ENCODE peak calls at places on chromosomes 2 and 18, in five cellular contexts. F, A, W, H and K are unnamed samples.
A peak's percentile ranks its signal among the peaks of the same experiment; 100 is the strongest.

GRCh38 chr18:55491606-55492005 is 96.4 kb downstream of the TCF4 start:
- DNase-seq in A (no peak), W (no peak), H (peak; percentile 33), F (no peak), K (no peak)

GRCh38 chr2:7773362-7773973 is 856.3 kb downstream of the RNF144A start:
- DNase-seq in F (no peak), A (no peak), W (peak; percentile 35), H (no peak), K (no peak)

GRCh38 chr2:224407241-224407680 is 5.4 kb upstream of the FAM124B start:
- DNase-seq in F (no peak), A (no peak), H (no peak), W (no peak), K (no peak)

GRCh38 chr2:70936165-70936978 is 672 bp downstream of the ATP6V1B1 start:
- DNase-seq in F (no peak), H (no peak), A (no peak), W (no peak), K (no peak)

GRCh38 chr18:11828772-11829432 is 22.3 kb upstream of the CHMP1B start:
- DNase-seq in H (no peak), F (no peak), A (no peak), W (no peak), K (no peak)

GRCh38 chr18:9771261-9771976 is 63.3 kb downstream of the RAB31 start:
- DNase-seq in H (peak; percentile 57), W (peak; percentile 91), A (peak; percentile 84), F (peak; percentile 59), K (peak; percentile 69)

GRCh38 chr2:9394816-9395215 is 28.5 kb downstream of the ITGB1BP1 start:
- DNase-seq in F (no peak), H (no peak), W (no peak), A (no peak), K (no peak)

GRCh38 chr2:40457846-40458245 is 6.0 kb upstream of the SLC8A1 start:
- DNase-seq in F (no peak), H (no peak), A (peak; percentile 10), W (no peak), K (no peak)

GRCh38 chr2:1208522-1208921 is 204.7 kb upstream of the TPO start:
- DNase-seq in F (no peak), W (no peak), A (no peak), H (no peak), K (no peak)

GRCh38 chr2:28493636-28494035 is 2.2 kb upstream of the PLB1 start:
- DNase-seq in F (no peak), W (no peak), A (no peak), H (no peak), K (no peak)

GRCh38 chr2:191109888-191110287 is 40.9 kb downstream of the STAT4 start:
- DNase-seq in W (no peak), A (peak; percentile 35), H (no peak), F (no peak), K (no peak)

GRCh38 chr2:96953611-96954489 is 32.5 kb downstream of the FAM178B start:
- DNase-seq in H (no peak), F (no peak), A (no peak), W (no peak), K (no peak)

GRCh38 chr2:85669549-85669948 is 1.6 kb upstream of the SFTPB start:
- DNase-seq in W (no peak), A (no peak), F (no peak), H (no peak), K (no peak)

GRCh38 chr2:192357216-192357615 is 162.5 kb upstream of the TMEFF2 start:
- DNase-seq in H (no peak), W (no peak), F (no peak), A (no peak), K (no peak)

GRCh38 chr2:94987074-94988020 is 38.2 kb upstream of the MAL start:
- DNase-seq in H (no peak), A (no peak), F (no peak), W (no peak), K (no peak)

GRCh38 chr2:54565551-54565950 is 109.4 kb downstream of the SPTBN1 start:
- DNase-seq in W (no peak), H (no peak), A (no peak), F (no peak), K (no peak)

GRCh38 chr18:907171-907879 is 2.7 kb downstream of the ADCYAP1 start:
- DNase-seq in H (no peak), F (no peak), A (no peak), W (peak; percentile 5), K (no peak)

GRCh38 chr2:217204358-217204757 is 344.5 kb upstream of the TNP1 start:
- DNase-seq in W (peak; percentile 23), A (peak; percentile 39), F (no peak), H (peak; percentile 77), K (no peak)

GRCh38 chr18:56358608-56359007 is 279.8 kb downstream of the TXNL1 start:
- DNase-seq in W (no peak), F (no peak), H (no peak), A (no peak), K (no peak)

GRCh38 chr2:55718165-55719008 is 24.7 kb upstream of the PNPT1 start:
- DNase-seq in F (peak; percentile 5), W (peak; percentile 86), H (peak; percentile 71), A (peak; percentile 71), K (peak; percentile 74)

DNA sequence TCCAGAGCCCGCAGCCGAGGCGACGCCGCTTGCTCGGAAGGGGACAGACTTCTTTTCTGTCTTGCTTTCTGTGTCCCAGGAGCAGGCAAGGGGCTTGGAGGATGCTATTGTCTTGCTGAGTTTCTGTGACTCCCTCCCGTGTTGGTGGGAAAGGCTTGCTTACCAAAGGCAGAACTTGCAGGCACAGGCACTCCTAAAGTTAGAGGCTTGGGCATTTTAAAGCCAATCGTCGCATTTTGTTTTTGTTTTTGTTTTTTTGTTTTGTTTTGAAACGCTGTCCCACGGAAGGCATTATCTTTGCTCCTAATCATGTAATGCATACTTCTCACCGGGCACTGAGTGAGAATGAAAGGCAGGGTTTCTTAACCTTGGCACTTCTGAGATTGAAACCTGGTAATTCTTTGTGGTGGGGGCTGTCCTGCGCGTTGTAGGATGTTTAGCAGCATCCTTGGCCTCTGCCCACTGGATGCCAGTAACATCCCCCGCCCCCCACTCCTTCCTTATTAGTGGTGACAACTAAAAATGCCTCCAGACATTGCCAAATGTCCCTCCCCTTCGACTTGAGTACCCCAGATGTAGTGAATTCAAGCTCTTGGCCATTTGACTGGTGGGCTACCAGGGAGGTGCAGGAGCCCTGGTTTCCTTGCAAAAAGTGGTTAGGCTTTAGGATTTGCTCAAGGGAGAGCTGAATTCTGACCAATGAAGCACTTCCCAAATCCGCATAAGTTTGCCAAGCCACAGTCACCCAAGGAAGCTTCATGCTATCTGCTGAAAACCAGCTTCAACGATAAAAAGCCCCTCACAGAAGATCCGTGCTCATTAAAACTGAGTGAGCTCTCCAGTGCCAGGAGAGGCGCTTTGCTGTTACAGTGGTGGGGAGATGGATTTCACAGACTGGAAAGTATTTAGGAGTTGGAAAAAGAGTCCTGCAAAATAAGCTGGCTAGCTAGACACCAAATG is 1.1 kb downstream of the ANTXR1 start:
- DNase-seq in F (no peak), H (peak; percentile 54), W (peak; percentile 32), A (peak; percentile 58), K (no peak)
- H3K4me3 ChIP-seq in F (peak overlapping the region; percentile 85), H (peak overlapping the region; percentile 99), W (peak overlapping the region; percentile 88), A (peak overlapping the region; percentile 95), K (peak overlapping the region; percentile 83)

GRCh38 chr2:46697830-46698323 is 217.7 kb downstream of the MCFD2 start:
- DNase-seq in W (no peak), F (no peak), H (no peak), A (no peak), K (no peak)
- H3K18ac ChIP-seq in W (peak overlapping the region; percentile 25), F (peak overlapping the region; percentile 56), H (peak overlapping the region; percentile 13), A (peak overlapping the region; percentile 81), K (no peak overlapping the region)

GRCh38 chr2:112034924-112035323 is 20.1 kb upstream of the TMEM87B start:
- DNase-seq in W (no peak), F (no peak), A (no peak), H (no peak), K (no peak)

GRCh38 chr2:112033600-112033999 is 21.5 kb upstream of the TMEM87B start:
- DNase-seq in F (no peak), W (peak; percentile 23), A (peak; percentile 73), H (peak; percentile 27), K (no peak)

GRCh38 chr2:112031916-112032582 is 23.0 kb upstream of the TMEM87B start:
- DNase-seq in H (no peak), A (peak; percentile 81), F (no peak), W (no peak), K (no peak)

GRCh38 chr2:112031473-112031872 is 23.6 kb upstream of the TMEM87B start:
- DNase-seq in W (no peak), A (peak; percentile 68), H (no peak), F (no peak), K (no peak)

DNA sequence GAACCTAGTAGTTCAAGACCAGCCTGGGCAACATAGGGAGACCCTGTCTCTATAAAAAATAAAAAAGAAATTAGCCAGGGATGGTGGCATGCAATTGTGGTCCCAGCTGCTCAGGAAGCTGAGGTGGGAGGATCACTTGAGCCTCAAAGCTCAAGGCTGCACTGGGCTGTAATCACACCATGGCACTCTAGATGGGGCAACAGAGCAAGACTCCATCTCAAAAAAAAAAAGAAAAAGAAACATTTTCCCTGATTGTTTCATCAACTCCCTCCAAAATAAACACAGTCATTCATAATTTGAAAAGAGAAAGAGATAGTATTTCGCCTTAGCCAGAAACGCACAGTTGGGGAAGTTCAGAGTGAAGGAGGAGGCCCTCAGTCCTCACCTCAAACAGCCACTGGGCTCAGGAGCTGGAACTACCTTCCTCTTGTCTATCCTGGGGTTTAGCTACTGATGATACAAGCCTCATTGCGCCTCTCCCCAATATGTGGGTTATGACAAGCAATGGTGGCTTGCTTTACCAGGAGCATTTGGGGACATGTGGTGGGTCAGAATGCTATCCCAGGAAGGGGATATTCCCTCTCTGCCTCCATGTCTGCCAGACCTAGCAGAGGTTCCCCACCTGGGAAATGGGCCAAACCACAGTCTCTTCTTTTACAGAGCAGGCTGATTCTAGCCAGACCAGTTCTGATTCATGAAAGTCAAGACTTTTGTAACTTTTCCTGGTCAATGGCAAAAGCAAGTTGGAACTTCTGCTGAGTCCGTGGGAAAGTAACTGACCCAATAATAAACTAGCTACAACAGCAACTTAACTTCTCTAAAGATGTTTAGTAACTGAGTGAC is 22.2 kb upstream of the TMEM87B start:
- DNase-seq in F (no peak), W (peak; percentile 49), A (peak; percentile 96), H (peak; percentile 71), K (no peak)
- H2AFZ ChIP-seq in F (no peak overlapping the region), W (no peak overlapping the region), A (no peak overlapping the region), H (peak overlapping the region; percentile 49), K (no peak overlapping the region)

DNA sequence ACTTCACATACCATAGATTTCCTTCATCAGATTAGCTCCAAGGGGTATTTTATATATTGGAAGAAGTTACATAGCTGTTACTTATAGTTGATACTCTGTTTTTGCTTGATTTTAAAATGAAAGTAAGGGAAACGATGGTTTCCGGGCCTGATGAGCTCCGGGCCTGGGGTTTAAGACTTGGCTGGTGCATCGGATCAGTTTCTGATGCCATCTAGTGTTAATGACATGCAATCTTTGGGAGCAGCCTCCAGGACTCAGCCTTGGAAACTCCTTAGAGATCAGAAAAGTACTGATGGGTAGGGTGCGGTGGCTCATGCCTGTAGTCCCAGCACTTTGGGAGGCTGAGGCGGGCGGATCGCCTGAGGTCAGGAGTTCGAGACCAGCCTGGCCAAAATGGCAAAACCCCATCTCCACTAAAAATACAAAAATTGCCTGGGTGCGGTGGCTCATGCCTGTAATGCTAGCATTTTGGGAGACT is 47.1 kb upstream of the CNOT11 start:
- DNase-seq in H (peak; percentile 80), W (peak; percentile 72), F (peak; percentile 19), A (peak; percentile 85), K (no peak)
- H3K4me3 ChIP-seq in H (no peak overlapping the region), W (no peak overlapping the region), F (no peak overlapping the region), A (no peak overlapping the region), K (peak overlapping the region; percentile 17)